ENCODE peak calls at places on chromosome 13, in five cellular contexts. V is stomach, G is GM12878, X is transverse colon, H is K562. E is an unnamed sample. For H3K36me3, the result is how much of the 10 kb centered on the place peaks cover.

GRCh38 chr13:108070925-108071324 is 144.4 kb downstream of the LIG4 start:
- DNase-seq in V (no peak), G (no peak), X (no peak), H (no peak), E (no peak)

GRCh38 chr13:108987488-108987887 is 358.1 kb downstream of the MYO16 start:
- DNase-seq in V (no peak), G (no peak), X (no peak), H (no peak), E (no peak)

GRCh38 chr13:98495627-98496238 is 81.2 kb downstream of the STK24 start:
- DNase-seq in V (no peak), G (no peak), X (no peak), H (no peak), E (no peak)

GRCh38 chr13:34155931-34156607 is 338.1 kb downstream of the RFC3 start:
- DNase-seq in V (no peak), G (no peak), X (no peak), H (no peak), E (no peak)

GRCh38 chr13:108561152-108561551 is 68.3 kb upstream of the MYO16 start:
- DNase-seq in V (no peak), G (no peak), X (no peak), H (no peak), E (no peak)

GRCh38 chr13:99357149-99357596 is 50.0 kb upstream of the GPR183 start:
- DNase-seq in V (no peak), G (peak), X (no peak), H (peak), E (no peak)

GRCh38 chr13:28494861-28495585 is at the start of gene FLT1:
- DNase-seq in V (peak), G (no peak), X (no peak), H (no peak), E (peak)

GRCh38 chr13:103255587-103256301 is 189.5 kb upstream of the SLC10A2 start:
- DNase-seq in V (no peak), G (no peak), X (no peak), H (no peak), E (no peak)

GRCh38 chr13:36601186-36601585 is 72.6 kb upstream of the SERTM1 start:
- DNase-seq in V (no peak), G (no peak), X (no peak), H (no peak), E (no peak)

GRCh38 chr13:28761586-28761985 is 42.8 kb upstream of the SLC46A3 start:
- DNase-seq in V (no peak), G (no peak), X (no peak), H (no peak), E (no peak)

GRCh38 chr13:101343128-101343787 is 73.0 kb downstream of the NALCN start:
- DNase-seq in V (no peak), G (no peak), X (no peak), H (no peak), E (no peak)

GRCh38 chr13:91308299-91308698 is 39.2 kb upstream of the MIR17HG start:
- DNase-seq in V (no peak), G (no peak), X (no peak), H (no peak), E (no peak)

GRCh38 chr13:102721800-102722231 is 27.0 kb upstream of the METTL21C start:
- DNase-seq in V (no peak), G (no peak), X (no peak), H (no peak), E (no peak)

GRCh38 chr13:30904043-30904442 is 2.0 kb upstream of the MEDAG start:
- DNase-seq in V (no peak), G (no peak), X (no peak), H (no peak), E (no peak)

GRCh38 chr13:65605386-65605785 is 1624.8 kb downstream of the PCDH9 start:
- DNase-seq in V (no peak), G (no peak), X (no peak), H (no peak), E (no peak)

GRCh38 chr13:20776751-20777150 is 3.0 kb upstream of the EEF1AKMT1 start:
- DNase-seq in V (no peak), G (no peak), X (no peak), H (no peak), E (no peak)

GRCh38 chr13:77431449-77431848 is 104.1 kb upstream of the SCEL start:
- DNase-seq in V (no peak), G (peak), X (no peak), H (no peak), E (no peak)

GRCh38 chr13:20116213-20116612 is 44.6 kb downstream of the GJA3 start:
- DNase-seq in V (no peak), G (no peak), X (no peak), H (no peak), E (peak)

GRCh38 chr13:97630725-97631124 is 196.8 kb downstream of the RAP2A start:
- DNase-seq in V (no peak), G (no peak), X (no peak), H (no peak), E (no peak)

GRCh38 chr13:77215543-77215942 is 111.4 kb downstream of the MYCBP2 start:
- DNase-seq in V (no peak), G (no peak), X (no peak), H (no peak), E (no peak)

GRCh38 chr13:27658569-27658968 is 36.9 kb downstream of the POLR1D start:
- DNase-seq in V (no peak), G (no peak), X (no peak), H (no peak), E (no peak)

GRCh38 chr13:114228176-114228575 is 6.5 kb upstream of the CDC16 start:
- DNase-seq in V (no peak), G (no peak), X (no peak), H (no peak), E (no peak)

GRCh38 chr13:93284056-93284455 is 57.4 kb downstream of the GPC6 start:
- DNase-seq in V (no peak), G (no peak), X (no peak), H (no peak), E (no peak)

GRCh38 chr13:71751074-71751473 is 115.9 kb downstream of the DACH1 start:
- DNase-seq in V (no peak), G (no peak), X (no peak), H (no peak), E (no peak)

GRCh38 chr13:98565726-98566577 is 11.0 kb downstream of the STK24 start:
- DNase-seq in V (peak), G (no peak), X (peak), H (no peak), E (no peak)

GRCh38 chr13:31322025-31322424 is 122.2 kb downstream of the B3GLCT start:
- DNase-seq in V (no peak), G (no peak), X (no peak), H (no peak), E (peak)

GRCh38 chr13:59269476-59269875 is 894.3 kb downstream of the DIAPH3 start:
- DNase-seq in V (no peak), G (no peak), X (no peak), H (no peak), E (no peak)

GRCh38 chr13:29918845-29919244 is 68.4 kb upstream of the UBL3 start:
- DNase-seq in V (peak), G (no peak), X (no peak), H (no peak), E (no peak)

GRCh38 chr13:95937700-95938320 is 115.4 kb downstream of the UGGT2 start:
- DNase-seq in V (no peak), G (no peak), X (no peak), H (peak), E (no peak)

GRCh38 chr13:102845630-102846260 is at the start of gene ERCC5:
- DNase-seq in V (peak), G (peak), X (peak), H (peak), E (peak)

GRCh38 chr13:27336005-27336673 is 65.5 kb downstream of the RASL11A start:
- DNase-seq in V (no peak), G (no peak), X (no peak), H (no peak), E (no peak)

GRCh38 chr13:31207630-31208549 is 8.1 kb downstream of the B3GLCT start:
- DNase-seq in V (no peak), G (no peak), X (no peak), H (no peak), E (no peak)

GRCh38 chr13:79128158-79128557 is 277.9 kb downstream of the RBM26 start:
- DNase-seq in V (no peak), G (peak), X (no peak), H (no peak), E (no peak)

GRCh38 chr13:35471466-35472307 is 4.8 kb downstream of the MAB21L1 start:
- DNase-seq in V (no peak), G (no peak), X (no peak), H (no peak), E (no peak)

GRCh38 chr13:66659291-66660012 is 570.7 kb downstream of the PCDH9 start:
- DNase-seq in V (no peak), G (no peak), X (no peak), H (no peak), E (no peak)

GRCh38 chr13:93388701-93389100 is 162.1 kb downstream of the GPC6 start:
- DNase-seq in V (no peak), G (no peak), X (no peak), H (no peak), E (no peak)

GRCh38 chr13:89554801-89555200 is 1792.7 kb upstream of the MIR17HG start:
- DNase-seq in V (no peak), G (no peak), X (no peak), H (no peak), E (no peak)

GRCh38 chr13:75635621-75636338 is at the start of gene LMO7:
- DNase-seq in V (peak), G (no peak), X (peak), H (peak), E (peak)

GRCh38 chr13:80742027-80742426 is 401.1 kb upstream of the SPRY2 start:
- DNase-seq in V (no peak), G (no peak), X (no peak), H (no peak), E (no peak)

GRCh38 chr13:101492251-101492910 is 39.9 kb downstream of the ITGBL1 start:
- DNase-seq in V (no peak), G (no peak), X (no peak), H (no peak), E (no peak)

GRCh38 chr13:112738606-112739005 is 48.8 kb downstream of the ATP11A start:
- DNase-seq in V (no peak), G (no peak), X (no peak), H (no peak), E (no peak)

GRCh38 chr13:112742583-112742982 is 52.7 kb downstream of the ATP11A start:
- DNase-seq in V (no peak), G (no peak), X (no peak), H (no peak), E (no peak)

GRCh38 chr13:112741835-112742570 is 52.2 kb downstream of the ATP11A start:
- DNase-seq in V (no peak), G (no peak), X (no peak), H (no peak), E (no peak)

GRCh38 chr13:112741185-112741755 is 51.4 kb downstream of the ATP11A start:
- DNase-seq in V (no peak), G (no peak), X (no peak), H (no peak), E (no peak)

DNA sequence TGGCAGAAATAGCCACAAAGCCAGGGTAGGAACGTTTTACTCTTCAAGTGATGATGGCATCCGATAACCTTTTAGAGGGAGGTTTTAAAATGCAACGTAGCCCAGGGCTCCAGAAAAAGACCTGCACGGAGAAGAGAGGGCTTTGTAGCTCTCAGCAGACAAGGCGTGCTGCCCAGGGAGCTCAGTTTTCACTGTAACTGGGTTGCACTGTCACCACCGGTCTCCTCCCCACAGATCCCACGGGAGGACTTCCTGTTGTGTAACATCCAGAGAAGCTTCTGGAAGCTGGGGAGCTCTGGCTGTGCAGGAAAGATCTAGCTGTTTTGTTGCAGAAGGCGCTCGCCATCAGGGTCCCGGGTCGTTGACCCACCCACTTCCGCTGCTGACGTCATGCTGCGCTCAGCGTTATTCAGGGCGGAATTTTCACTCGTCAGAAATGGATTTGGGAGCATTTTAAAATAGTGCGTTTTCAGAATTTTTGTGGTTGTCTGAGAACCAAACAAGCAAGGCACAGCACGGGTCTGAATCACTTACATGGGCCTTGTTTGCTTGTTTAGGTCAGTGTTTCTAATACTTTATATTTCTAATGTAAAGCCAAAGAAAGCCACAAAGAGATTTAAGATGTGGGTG is 50.8 kb downstream of the ATP11A start:
- DNase-seq in V (peak), G (no peak), X (peak), H (peak), E (peak)
- TF ChIP-seq POLR2AphosphoS5 in V (no peak), G (no peak), X (no peak), H (no peak), E (no peak)

DNA sequence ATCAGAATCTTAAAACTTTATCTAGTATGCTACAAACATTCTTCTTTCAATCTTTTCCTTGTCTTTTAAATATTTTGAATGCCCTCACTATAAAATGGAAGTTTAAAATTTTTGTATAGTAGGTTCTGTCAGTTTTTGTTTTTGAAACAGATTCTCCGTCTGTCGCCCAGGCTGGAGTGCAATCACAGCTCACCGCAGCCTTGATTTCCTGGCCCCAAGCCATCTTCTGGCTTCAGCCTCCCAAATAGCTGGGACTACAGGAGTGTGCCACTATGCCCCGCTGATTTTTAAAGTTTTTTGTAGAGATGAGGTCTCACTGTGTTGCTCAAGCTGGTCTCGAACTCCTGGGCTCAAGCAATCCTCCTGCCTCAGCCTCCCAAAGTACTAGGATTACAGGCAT is 20.7 kb downstream of the PHF11 start:
- DNase-seq in V (no peak), G (no peak), X (no peak), H (no peak), E (no peak)
- H3K36me3 ChIP-seq in V (half or more), G (under half), X (under half), H (under half), E (half or more)

DNA sequence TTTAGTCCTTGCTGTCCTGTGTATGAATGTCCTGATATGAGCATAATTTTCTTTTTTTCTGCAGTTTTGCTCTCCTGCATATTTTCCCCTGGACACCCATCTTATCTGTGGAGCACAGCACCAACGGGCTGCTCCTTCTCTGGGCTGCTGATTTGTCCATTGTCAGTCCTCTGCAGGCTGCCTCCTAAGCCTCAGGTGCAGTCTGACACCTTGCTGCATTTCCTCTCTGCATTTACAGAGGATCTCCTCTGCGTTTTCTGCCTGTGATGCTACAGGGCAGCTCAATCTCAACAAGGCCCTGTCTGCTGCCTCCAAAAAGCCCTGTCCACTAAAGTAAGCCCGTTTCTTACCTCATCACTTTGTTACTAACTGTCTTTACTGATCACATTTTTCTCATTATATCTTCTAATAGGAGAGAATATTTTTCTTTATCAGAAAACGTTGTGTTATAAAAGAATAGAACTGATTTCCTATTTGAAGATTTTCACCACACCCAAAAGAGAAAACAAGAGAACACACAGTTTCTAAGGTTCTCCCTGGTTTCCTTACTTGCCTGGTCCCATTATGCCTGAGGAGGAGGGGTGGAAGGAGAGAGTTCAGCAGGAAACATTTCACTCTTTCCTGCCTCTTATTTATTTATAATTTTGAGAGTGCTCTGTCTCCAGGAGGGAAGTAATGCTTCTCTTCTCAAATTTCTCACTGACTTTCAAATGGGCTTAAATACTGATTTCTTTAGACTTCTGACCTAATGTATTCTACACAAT is 65.6 kb upstream of the TDRD3 start:
- DNase-seq in V (no peak), G (no peak), X (no peak), H (peak), E (no peak)
- TF ChIP-seq EP300 in V (no peak), G (no peak), X (no peak), H (no peak), E (no peak)

GRCh38 chr13:52411629-52412028 is 5.7 kb upstream of the THSD1 start:
- DNase-seq in V (no peak), G (peak), X (no peak), H (no peak), E (no peak)

GRCh38 chr13:52405369-52405766 is 604 bp downstream of the THSD1 start:
- DNase-seq in V (no peak), G (no peak), X (no peak), H (no peak), E (no peak)

GRCh38 chr13:52406629-52407028 is 657 bp upstream of the THSD1 start:
- DNase-seq in V (no peak), G (no peak), X (no peak), H (no peak), E (no peak)

DNA sequence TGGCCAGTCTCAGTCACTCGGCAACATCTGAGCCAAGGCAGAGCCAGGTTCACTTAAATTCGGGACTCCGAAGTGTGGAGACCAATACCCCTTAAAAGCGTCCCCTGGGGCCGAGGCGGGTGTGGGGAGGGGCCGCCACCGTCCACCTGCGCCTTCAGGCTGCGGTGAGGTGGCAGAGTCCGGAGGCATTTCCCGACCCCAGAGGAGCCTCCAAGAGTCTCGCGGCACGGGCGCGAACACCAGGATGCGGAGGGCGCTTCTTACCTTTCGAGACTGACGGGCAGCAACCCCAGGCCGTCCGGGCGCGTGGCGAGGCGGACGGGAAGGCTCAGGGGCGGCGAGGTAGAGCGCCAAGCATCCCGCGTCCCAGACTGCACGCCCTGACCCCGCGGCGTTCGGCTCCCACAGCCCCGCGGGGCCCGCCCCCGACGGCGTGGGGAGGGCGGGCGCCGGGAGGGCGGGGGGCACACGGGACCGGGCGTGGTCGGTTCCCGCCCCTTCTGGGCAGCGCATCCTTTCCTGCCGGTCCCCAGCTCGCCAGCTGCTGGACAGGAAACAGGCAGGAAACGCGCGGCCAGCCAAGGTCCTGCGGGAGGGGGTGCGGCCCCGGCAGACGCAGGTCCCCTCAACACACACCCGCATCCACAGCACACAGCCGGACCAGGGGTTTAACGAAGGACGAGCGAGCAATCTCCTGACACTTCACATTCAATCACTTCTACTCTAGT is at the start of gene THSD1:
- DNase-seq in V (peak), G (no peak), X (peak), H (no peak), E (peak)
- TF ChIP-seq POLR2AphosphoS5 in V (no peak), G (no peak), X (no peak), H (no peak), E (no peak)

GRCh38 chr13:45974500-45974899 is 78.0 kb downstream of the ZC3H13 start:
- DNase-seq in V (no peak), G (no peak), X (no peak), H (no peak), E (no peak)
- H3K36me3 ChIP-seq in V (half or more), G (under half), X (under half), H (half or more), E (half or more)

DNA sequence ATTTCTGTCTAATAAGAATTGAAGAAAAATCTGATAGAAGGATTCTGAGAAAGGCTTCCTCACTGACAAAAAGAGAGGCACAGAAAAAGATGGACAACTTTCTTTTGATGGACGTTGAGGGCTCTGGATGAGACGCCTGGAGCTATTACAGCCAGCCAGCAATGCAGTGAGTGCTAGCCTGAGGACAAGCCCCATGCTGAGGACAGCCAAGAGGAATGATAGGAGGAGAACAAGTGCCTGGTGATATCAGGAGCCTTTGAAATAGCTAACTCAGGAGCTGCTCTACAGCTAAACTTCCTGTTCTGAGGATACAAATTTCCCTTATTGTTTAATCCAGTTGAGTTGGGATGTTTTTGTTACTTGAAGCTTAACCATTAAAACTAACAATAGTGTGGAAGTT is 212.3 kb downstream of the COG6 start:
- DNase-seq in V (no peak), G (no peak), X (no peak), H (no peak), E (no peak)
- TF ChIP-seq EP300 in V (no peak), G (no peak), X (no peak), H (no peak), E (no peak)

E was measured in suprapubic skin.